ENCODE peak calls at places on chromosomes 13 and 19, in nine cellular contexts. J, N, P, B, Z, D, V, M and S are unnamed samples.

GRCh38 chr13:27359203-27359821 is 65.1 kb upstream of the GTF3A start:
- DNase-seq in J (peak; percentile 84), N (peak; percentile 58), P (peak; percentile 67), B (peak; percentile 41), Z (peak; percentile 61), D (peak; percentile 89), V (peak; percentile 62), M (peak; percentile 66), S (no peak)

GRCh38 chr19:47176627-47177090 is 46.0 kb downstream of the SAE1 start:
- DNase-seq in J (peak; percentile 96), N (no peak), P (peak; percentile 36), B (peak; percentile 58), Z (no peak), D (no peak), V (peak; percentile 89), M (peak; percentile 27), S (no peak)

GRCh38 chr13:36818483-36819063 is 449 bp upstream of the RFXAP start:
- DNase-seq in J (peak; percentile 28), N (no peak), P (peak; percentile 5), B (no peak), Z (no peak), D (no peak), V (peak; percentile 24), M (no peak), S (no peak)

GRCh38 chr19:31127132-31127967 is 221.9 kb downstream of the TSHZ3 start:
- DNase-seq in J (peak; percentile 86), N (no peak), P (no peak), B (peak; percentile 73), Z (no peak), D (peak; percentile 64), V (peak; percentile 89), M (no peak), S (peak; percentile 89)

GRCh38 chr13:113210834-113211233 is 1.4 kb downstream of the CUL4A start:
- DNase-seq in J (no peak), N (no peak), P (no peak), B (no peak), Z (no peak), D (no peak), V (no peak), M (no peak), S (no peak)

GRCh38 chr13:108958013-108958376 is 328.6 kb downstream of the MYO16 start:
- DNase-seq in J (no peak), N (no peak), P (no peak), B (no peak), Z (no peak), D (no peak), V (no peak), M (no peak), S (no peak)

GRCh38 chr19:47414469-47414868 is 4.9 kb downstream of the MEIS3 start:
- DNase-seq in J (no peak), N (no peak), P (no peak), B (no peak), Z (no peak), D (peak; percentile 79), V (no peak), M (no peak), S (no peak)

GRCh38 chr19:34067861-34068271 is 104.4 kb upstream of the LSM14A start:
- DNase-seq in J (no peak), N (no peak), P (no peak), B (no peak), Z (no peak), D (no peak), V (peak; percentile 5), M (no peak), S (no peak)

GRCh38 chr13:112692104-112692503 is 2.3 kb downstream of the ATP11A start:
- DNase-seq in J (no peak), N (no peak), P (no peak), B (no peak), Z (no peak), D (no peak), V (no peak), M (peak; percentile 3), S (no peak)

GRCh38 chr13:113491418-113491883 is 940 bp upstream of the DCUN1D2 start:
- DNase-seq in J (peak; percentile 17), N (no peak), P (no peak), B (no peak), Z (no peak), D (peak; percentile 77), V (peak; percentile 24), M (peak; percentile 53), S (no peak)

GRCh38 chr19:29329460-29330134 is 116.6 kb upstream of the UQCRFS1 start:
- DNase-seq in J (no peak), N (no peak), P (no peak), B (no peak), Z (no peak), D (peak; percentile 93), V (no peak), M (no peak), S (no peak)

GRCh38 chr19:42284066-42284501 is 15.0 kb downstream of the CIC start:
- DNase-seq in J (peak; percentile 74), N (peak; percentile 87), P (peak; percentile 38), B (no peak), Z (peak; percentile 76), D (no peak), V (peak; percentile 65), M (peak; percentile 83), S (no peak)

GRCh38 chr19:29873801-29874575 is 62.2 kb downstream of the CCNE1 start:
- DNase-seq in J (no peak), N (no peak), P (no peak), B (no peak), Z (no peak), D (no peak), V (no peak), M (no peak), S (peak; percentile 70)

GRCh38 chr13:99308481-99309087 is 1.4 kb upstream of the GPR183 start:
- DNase-seq in J (peak; percentile 48), N (no peak), P (no peak), B (peak; percentile 39), Z (no peak), D (no peak), V (peak; percentile 87), M (no peak), S (no peak)

GRCh38 chr19:29191005-29191404 is 21.9 kb downstream of the UQCRFS1 start:
- DNase-seq in J (no peak), N (no peak), P (no peak), B (no peak), Z (no peak), D (no peak), V (no peak), M (no peak), S (no peak)

GRCh38 chr19:38834590-38834989 is 3.0 kb upstream of the ECH1 start:
- DNase-seq in J (no peak), N (no peak), P (no peak), B (no peak), Z (no peak), D (no peak), V (no peak), M (no peak), S (no peak)
- TF ChIP-seq CTCF in J (no peak), N (no peak), P (no peak), B (no peak), Z (no peak), D (no peak), V (no peak), M (no peak), S (no peak)

GRCh38 chr19:13761423-13761822 is 2.9 kb upstream of the MRI1 start:
- DNase-seq in J (no peak), N (no peak), P (no peak), B (no peak), Z (no peak), D (no peak), V (no peak), M (no peak), S (no peak)
- TF ChIP-seq CTCF in J (no peak), N (no peak), P (no peak), B (no peak), Z (no peak), D (peak; percentile 26), V (no peak), M (no peak), S (peak; percentile 31)

GRCh38 chr19:27777242-27777641 is 1435.7 kb downstream of the UQCRFS1 start:
- DNase-seq in J (no peak), N (no peak), P (no peak), B (no peak), Z (no peak), D (peak; percentile 23), V (no peak), M (no peak), S (no peak)

GRCh38 chr19:27776020-27776419 is 1436.9 kb downstream of the UQCRFS1 start:
- DNase-seq in J (peak; percentile 46), N (no peak), P (no peak), B (peak; percentile 3), Z (no peak), D (peak; percentile 81), V (peak; percentile 82), M (no peak), S (no peak)

GRCh38 chr19:27776524-27776923 is 1436.4 kb downstream of the UQCRFS1 start:
- DNase-seq in J (no peak), N (no peak), P (no peak), B (no peak), Z (no peak), D (peak; percentile 10), V (no peak), M (no peak), S (no peak)

GRCh38 chr19:27779953-27780352 is 1433.0 kb downstream of the UQCRFS1 start:
- DNase-seq in J (no peak), N (no peak), P (no peak), B (no peak), Z (no peak), D (no peak), V (no peak), M (no peak), S (no peak)

GRCh38 chr19:27777726-27778125 is 1435.2 kb downstream of the UQCRFS1 start:
- DNase-seq in J (no peak), N (no peak), P (no peak), B (no peak), Z (no peak), D (peak; percentile 71), V (no peak), M (no peak), S (no peak)
- TF ChIP-seq CTCF in J (peak; percentile 35), N (no peak), P (no peak), B (no peak), Z (no peak), D (peak; percentile 58), V (peak; percentile 30), M (no peak), S (no peak)

GRCh38 chr13:73984201-73984600 is 150.0 kb downstream of the KLF12 start:
- DNase-seq in J (no peak), N (peak; percentile 55), P (no peak), B (no peak), Z (no peak), D (no peak), V (no peak), M (no peak), S (no peak)

GRCh38 chr13:73985789-73986188 is 148.4 kb downstream of the KLF12 start:
- DNase-seq in J (no peak), N (no peak), P (no peak), B (no peak), Z (no peak), D (no peak), V (no peak), M (no peak), S (no peak)

GRCh38 chr13:73983109-73983508 is 151.1 kb downstream of the KLF12 start:
- DNase-seq in J (peak; percentile 23), N (peak; percentile 26), P (no peak), B (no peak), Z (no peak), D (no peak), V (no peak), M (no peak), S (no peak)

GRCh38 chr13:73987618-73988017 is 146.6 kb downstream of the KLF12 start:
- DNase-seq in J (no peak), N (no peak), P (no peak), B (no peak), Z (no peak), D (no peak), V (no peak), M (no peak), S (no peak)

GRCh38 chr13:73984949-73985691 is 149.1 kb downstream of the KLF12 start:
- DNase-seq in J (no peak), N (no peak), P (no peak), B (no peak), Z (peak; percentile 64), D (peak; percentile 56), V (no peak), M (no peak), S (no peak)
- TF ChIP-seq CTCF in J (no peak), N (no peak), P (no peak), B (no peak), Z (no peak), D (peak; percentile 12), V (no peak), M (no peak), S (no peak)